ENCODE peak calls at places on chromosomes 6 and 20, in six cellular contexts. U, W, K, O, M and P are unnamed samples.
A peak's percentile ranks its signal among the peaks of the same experiment; 100 is the strongest.

GRCh38 chr6:3747100-3747737 is 4.3 kb downstream of the PXDC1 start:
- DNase-seq in U (no peak), W (no peak), K (no peak), O (no peak), M (no peak), P (peak; percentile 71)

GRCh38 chr6:145818796-145819195 is 4.2 kb upstream of the FBXO30 start:
- DNase-seq in U (no peak), W (no peak), K (no peak), O (no peak), M (no peak), P (no peak)

GRCh38 chr20:1330075-1330830 is 1.3 kb upstream of the SDCBP2 start:
- DNase-seq in U (peak; percentile 89), W (no peak), K (peak; percentile 44), O (no peak), M (peak; percentile 38), P (peak; percentile 84)

GRCh38 chr6:154933181-154933827 is 61.8 kb upstream of the TIAM2 start:
- DNase-seq in U (no peak), W (no peak), K (no peak), O (no peak), M (peak; percentile 30), P (peak; percentile 57)

GRCh38 chr6:147389463-147389862 is 119.0 kb upstream of the SAMD5 start:
- DNase-seq in U (no peak), W (no peak), K (no peak), O (no peak), M (no peak), P (no peak)

GRCh38 chr6:11538799-11539468 is 1.4 kb downstream of the TMEM170B start:
- DNase-seq in U (no peak), W (peak; percentile 54), K (no peak), O (no peak), M (no peak), P (no peak)

GRCh38 chr20:60147004-60147403 is 188.8 kb downstream of the CDH26 start:
- DNase-seq in U (no peak), W (no peak), K (no peak), O (no peak), M (no peak), P (no peak)

GRCh38 chr20:53693265-53693871 is 99.7 kb upstream of the ZNF217 start:
- DNase-seq in U (no peak), W (no peak), K (no peak), O (no peak), M (no peak), P (no peak)

GRCh38 chr6:28725890-28726348 is 197.9 kb downstream of the TRIM27 start:
- DNase-seq in U (no peak), W (no peak), K (no peak), O (peak; percentile 47), M (no peak), P (no peak)

GRCh38 chr20:17852323-17852722 is 116.3 kb downstream of the SNX5 start:
- DNase-seq in U (no peak), W (no peak), K (no peak), O (no peak), M (no peak), P (no peak)

GRCh38 chr20:63889241-63890200 is 5.4 kb upstream of the DNAJC5 start:
- DNase-seq in U (peak; percentile 67), W (no peak), K (no peak), O (no peak), M (no peak), P (no peak)

GRCh38 chr20:52103911-52104545 is 87.6 kb downstream of the ZFP64 start:
- DNase-seq in U (no peak), W (peak; percentile 95), K (no peak), O (no peak), M (no peak), P (no peak)

GRCh38 chr6:139852484-139853140 is 478.2 kb upstream of the CITED2 start:
- DNase-seq in U (no peak), W (no peak), K (no peak), O (no peak), M (peak; percentile 87), P (no peak)

GRCh38 chr6:116564921-116565872 is 6.1 kb upstream of the RWDD1 start:
- DNase-seq in U (no peak), W (no peak), K (peak; percentile 22), O (no peak), M (peak; percentile 34), P (peak; percentile 78)